ENCODE peak calls at places on chromosomes 12 and 14, in five cellular contexts. Z is stimulated activated CD8-positive, alpha-beta memory T cell treated with anti-CD3 and anti-CD28 coated beads, Interleukin-12 subunit alpha, Interleukin-12 subunit beta, amount 100 ng/mL, for 4 hours; W is NCI-H1930; Q is neural crest cell; X is putamen. D is an unnamed sample.

GRCh38 chr14:63562414-63562813 is 19.2 kb upstream of the PPP2R5E start:
- DNase-seq in X (no peak), W (no peak), Q (no peak), Z (no peak), D (no peak)

GRCh38 chr12:131415781-131416180 is 295.1 kb upstream of the SFSWAP start:
- DNase-seq in W (peak; percentile 4), X (no peak), Z (no peak), Q (no peak), D (peak; percentile 63)

GRCh38 chr14:34111933-34112332 is 161.1 kb upstream of the EGLN3 start:
- DNase-seq in X (no peak), W (no peak), Z (no peak), Q (no peak), D (no peak)

GRCh38 chr12:122753213-122753571 is 568 bp downstream of the DENR start:
- DNase-seq in W (no peak), Z (no peak), Q (no peak), X (no peak), D (no peak)

GRCh38 chr14:101559624-101560533 is 1.4 kb upstream of the DIO3 start:
- DNase-seq in X (no peak), Z (no peak), W (no peak), Q (peak; percentile 32), D (peak; percentile 84)

GRCh38 chr14:23356662-23357061 is 4.0 kb upstream of the SLC22A17 start:
- DNase-seq in W (no peak), Q (no peak), X (no peak), Z (no peak), D (no peak)

GRCh38 chr12:104596128-104596799 is 139.5 kb downstream of the CHST11 start:
- DNase-seq in X (no peak), Z (no peak), Q (no peak), W (no peak), D (no peak)

GRCh38 chr12:6335451-6336078 is 6.3 kb downstream of the TNFRSF1A start:
- DNase-seq in W (no peak), X (no peak), Q (peak; percentile 29), Z (peak; percentile 86), D (peak; percentile 54)

GRCh38 chr12:130825771-130826150 is 13.3 kb downstream of the STX2 start:
- DNase-seq in W (no peak), X (no peak), Q (no peak), Z (no peak), D (no peak)

GRCh38 chr12:77696183-77696582 is 134.5 kb upstream of the NAV3 start:
- DNase-seq in Q (no peak), Z (no peak), X (peak; percentile 4), W (no peak), D (no peak)

GRCh38 chr12:10243803-10244520 is 31.3 kb downstream of the GABARAPL1 start:
- DNase-seq in W (no peak), Z (no peak), Q (no peak), X (no peak), D (no peak)

GRCh38 chr12:55407866-55408265 is 7.5 kb downstream of the OR6C65 start:
- DNase-seq in W (no peak), Q (no peak), Z (no peak), X (no peak), D (no peak)

GRCh38 chr12:93954160-93955112 is 193.9 kb upstream of the PLXNC1 start:
- DNase-seq in Z (no peak), W (no peak), Q (no peak), X (no peak), D (no peak)

GRCh38 chr14:75283884-75284563 is 5.4 kb downstream of the FOS start:
- DNase-seq in Z (no peak), W (no peak), Q (no peak), X (no peak), D (no peak)

GRCh38 chr12:103301642-103302620 is 193.8 kb downstream of the C12orf42 start:
- DNase-seq in W (peak; percentile 93), Q (peak; percentile 53), X (no peak), Z (no peak), D (peak; percentile 51)

GRCh38 chr14:79293482-79293881 is 917.8 kb downstream of the DIO2 start:
- DNase-seq in Z (no peak), Q (no peak), X (no peak), W (no peak), D (peak; percentile 7)

GRCh38 chr12:21144309-21144708 is 13.3 kb downstream of the SLCO1B1 start:
- DNase-seq in Z (no peak), W (no peak), X (no peak), Q (no peak), D (no peak)

GRCh38 chr12:67710582-67710981 is 62.0 kb downstream of the DYRK2 start:
- DNase-seq in Z (no peak), X (no peak), W (no peak), Q (no peak), D (no peak)

GRCh38 chr14:104802120-104802912 is 1.4 kb downstream of the ZBTB42 start:
- DNase-seq in Z (no peak), X (no peak), W (no peak), Q (no peak), D (no peak)

GRCh38 chr12:75636607-75637006 is 125.2 kb upstream of the KRR1 start:
- DNase-seq in Q (no peak), X (no peak), Z (no peak), W (no peak), D (no peak)

GRCh38 chr12:49673446-49674317 is 33.5 kb downstream of the FMNL3 start:
- DNase-seq in W (no peak), Z (no peak), Q (peak; percentile 64), X (peak; percentile 98), D (peak; percentile 89)

GRCh38 chr12:123032736-123033391 is 52.4 kb downstream of the ARL6IP4 start:
- DNase-seq in X (no peak), Z (no peak), W (no peak), Q (no peak), D (no peak)

GRCh38 chr12:113184900-113185179 is 438 bp downstream of the DDX54 start:
- DNase-seq in X (peak; percentile 85), Q (peak; percentile 80), W (peak; percentile 50), Z (peak; percentile 74), D (peak; percentile 90)